ENCODE peak calls at places on chromosome 13, in seven cellular contexts. M is IMR-90; D is effector memory CD4-positive, alpha-beta T cell; Z is osteoblast; K is ascending aorta; E is dorsolateral prefrontal cortex; Q is A549. B is an unnamed sample.

GRCh38 chr13:90956036-90956435 is 391.5 kb upstream of the MIR17HG start:
- DNase-seq in Q (no peak), E (no peak), M (no peak), D (no peak), Z (no peak), K (no peak), B (no peak)

GRCh38 chr13:24097064-24097463 is 63.5 kb upstream of the SPATA13 start:
- DNase-seq in E (no peak), Q (peak; percentile 5), M (peak; percentile 76), K (no peak), Z (no peak), D (no peak), B (no peak)

GRCh38 chr13:40152145-40152544 is 496.7 kb downstream of the COG6 start:
- DNase-seq in K (peak; percentile 69), E (no peak), Z (no peak), M (peak; percentile 49), D (no peak), Q (peak; percentile 63), B (no peak)

GRCh38 chr13:110108348-110109139 is 198.4 kb downstream of the COL4A1 start:
- DNase-seq in Z (peak; percentile 97), D (no peak), M (peak; percentile 88), K (peak; percentile 88), E (peak; percentile 84), Q (peak; percentile 84), B (peak; percentile 73)

GRCh38 chr13:64675256-64675892 is 2554.8 kb downstream of the PCDH9 start:
- DNase-seq in E (no peak), Z (peak; percentile 43), Q (peak; percentile 86), M (peak; percentile 77), K (no peak), D (no peak), B (no peak)

GRCh38 chr13:80235131-80235530 is 105.8 kb downstream of the SPRY2 start:
- DNase-seq in Q (peak; percentile 10), E (no peak), K (no peak), Z (no peak), M (no peak), D (no peak), B (no peak)

GRCh38 chr13:113880651-113881611 is 17.1 kb upstream of the GAS6 start:
- DNase-seq in D (no peak), Q (no peak), K (no peak), E (no peak), M (no peak), Z (peak; percentile 90), B (no peak)

GRCh38 chr13:108168929-108169328 is 46.4 kb downstream of the LIG4 start:
- DNase-seq in Z (no peak), K (no peak), M (no peak), E (no peak), D (no peak), Q (no peak), B (no peak)

GRCh38 chr13:25980255-25980654 is 71.6 kb downstream of the SHISA2 start:
- DNase-seq in D (no peak), Q (peak; percentile 22), Z (peak; percentile 69), M (peak; percentile 3), K (no peak), E (no peak), B (no peak)

GRCh38 chr13:103351035-103351828 is 285.0 kb upstream of the SLC10A2 start:
- DNase-seq in Z (no peak), D (no peak), Q (no peak), E (no peak), M (no peak), K (no peak), B (no peak)
- H3K4me3 ChIP-seq in Z (no peak overlapping the region), D (no peak overlapping the region), Q (no peak overlapping the region), E (no peak overlapping the region), M (no peak overlapping the region), K (no peak overlapping the region), B (no peak overlapping the region)

GRCh38 chr13:36297600-36298338 is at the start of gene CCDC169:
- DNase-seq in K (peak; percentile 78), M (peak; percentile 51), Z (peak; percentile 86), D (peak; percentile 43), E (peak; percentile 71), Q (peak; percentile 42), B (peak; percentile 82)
- H3K27ac ChIP-seq in K (peak within 1 kb of the TSS; percentile 39), M (peak within 1 kb of the TSS; percentile 56), Z (peak within 1 kb of the TSS; percentile 87), D (no peak within 1 kb of the TSS), E (no peak within 1 kb of the TSS), Q (peak within 1 kb of the TSS; percentile 87), B (no peak within 1 kb of the TSS)

DNA sequence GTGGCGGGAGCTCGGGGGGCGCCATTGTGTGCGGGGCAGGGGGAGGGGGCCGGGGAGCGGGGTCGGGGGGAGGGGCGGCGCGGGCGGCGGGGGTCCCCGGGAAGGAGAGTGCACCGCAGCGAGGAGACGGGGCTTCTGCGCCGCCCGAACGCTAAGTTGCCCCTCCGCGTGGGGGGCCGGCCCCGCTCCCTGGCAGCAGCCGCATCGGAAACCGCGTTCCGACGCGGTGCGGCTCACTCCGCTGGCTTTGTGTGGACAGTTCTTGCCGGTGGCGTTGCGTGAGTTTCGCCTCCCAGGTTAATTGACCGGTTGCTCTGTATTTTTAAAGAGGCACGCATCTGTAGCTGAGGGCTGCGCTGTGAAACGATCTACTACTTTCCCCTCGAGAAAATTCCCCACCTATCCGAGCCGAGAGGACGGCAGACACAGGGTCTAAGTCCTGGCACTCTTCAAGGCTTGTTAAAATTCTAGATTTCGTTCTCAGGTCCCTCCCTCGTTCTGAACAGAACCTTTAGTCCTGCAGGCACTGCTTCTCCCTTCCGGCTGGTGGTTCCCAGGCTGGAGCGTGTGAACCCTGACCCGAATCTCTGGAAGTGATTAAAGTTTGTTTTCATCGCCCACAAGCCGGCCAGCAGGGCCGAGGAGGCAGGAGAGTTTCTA is 861 bp downstream of the ARHGEF7 start:
- DNase-seq in D (no peak), Q (no peak), M (peak; percentile 87), E (no peak), K (peak; percentile 80), Z (peak; percentile 98), B (no peak)
- H3K4me3 ChIP-seq in D (no peak overlapping the region), Q (peak overlapping the region; percentile 55), M (peak overlapping the region; percentile 53), E (peak overlapping the region; percentile 73), K (peak overlapping the region; percentile 86), Z (peak overlapping the region; percentile 67), B (peak overlapping the region; percentile 54)

DNA sequence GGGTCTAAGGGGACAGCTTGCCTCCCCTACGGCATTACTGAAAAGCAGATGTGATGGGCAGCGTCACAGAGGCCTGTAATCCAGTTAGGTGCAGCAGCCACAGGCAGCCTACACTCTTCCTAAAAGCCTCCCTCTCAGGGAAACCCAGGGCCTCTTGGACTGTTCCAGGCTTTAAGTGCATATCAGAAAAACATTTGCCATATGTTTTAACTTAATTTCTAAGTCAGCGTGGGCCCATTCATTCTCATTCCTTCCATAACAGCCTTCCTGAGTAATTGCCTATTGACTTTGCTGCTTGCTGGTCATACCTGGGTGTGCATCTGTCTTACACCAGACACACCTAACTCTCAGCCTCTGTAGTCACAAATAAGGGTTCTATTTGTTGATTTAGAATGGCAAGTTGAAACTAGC is 135.6 kb upstream of the SERP2 start:
- DNase-seq in M (peak; percentile 79), D (no peak), Q (no peak), Z (no peak), K (no peak), E (no peak), B (no peak)
- H3K27ac ChIP-seq in M (peak overlapping the region; percentile 52), D (no peak overlapping the region), Q (peak overlapping the region; percentile 90), Z (peak overlapping the region; percentile 67), K (peak overlapping the region; percentile 92), E (peak overlapping the region; percentile 99), B (peak overlapping the region; percentile 53)

B was measured in left lung.